ENCODE peak calls at places on chromosome 3, in five cellular contexts. One of them, this sample, is unnamed.

GRCh38 chr3:45280227-45280626 is 54.1 kb upstream of the TMEM158 start:
- DNase-seq in activated naive CD4-positive, alpha-beta T cell: no peak
- DNase-seq in fibroblast of pulmonary artery: no peak
- DNase-seq in AG09309: no peak
- DNase-seq in PC-3: peak; percentile 16
- DNase-seq in this sample: peak; percentile 27

GRCh38 chr3:14429237-14429636 is 26.8 kb downstream of the SLC6A6 start:
- DNase-seq in AG09309: no peak
- DNase-seq in activated naive CD4-positive, alpha-beta T cell: no peak
- DNase-seq in fibroblast of pulmonary artery: no peak
- DNase-seq in PC-3: no peak
- DNase-seq in this sample: no peak

GRCh38 chr3:64454768-64455167 is 229.5 kb upstream of the PRICKLE2 start:
- DNase-seq in AG09309: no peak
- DNase-seq in PC-3: no peak
- DNase-seq in activated naive CD4-positive, alpha-beta T cell: no peak
- DNase-seq in fibroblast of pulmonary artery: no peak
- DNase-seq in this sample: no peak

GRCh38 chr3:179898024-179898423 is 138.7 kb downstream of the PEX5L start:
- DNase-seq in activated naive CD4-positive, alpha-beta T cell: no peak
- DNase-seq in fibroblast of pulmonary artery: peak; percentile 42
- DNase-seq in PC-3: peak; percentile 67
- DNase-seq in AG09309: no peak
- DNase-seq in this sample: peak; percentile 83

GRCh38 chr3:197136744-197137143 is 107.1 kb upstream of the MELTF start:
- DNase-seq in activated naive CD4-positive, alpha-beta T cell: no peak
- DNase-seq in fibroblast of pulmonary artery: no peak
- DNase-seq in AG09309: no peak
- DNase-seq in PC-3: no peak
- DNase-seq in this sample: no peak

GRCh38 chr3:148551767-148552260 is 145.9 kb upstream of the AGTR1 start:
- DNase-seq in activated naive CD4-positive, alpha-beta T cell: no peak
- DNase-seq in fibroblast of pulmonary artery: peak; percentile 13
- DNase-seq in AG09309: no peak
- DNase-seq in PC-3: no peak
- DNase-seq in this sample: peak; percentile 13

GRCh38 chr3:44865272-44866005 is 3.7 kb downstream of the TMEM42 start:
- DNase-seq in fibroblast of pulmonary artery: no peak
- DNase-seq in AG09309: no peak
- DNase-seq in activated naive CD4-positive, alpha-beta T cell: no peak
- DNase-seq in PC-3: no peak
- DNase-seq in this sample: no peak

GRCh38 chr3:142385078-142385477 is 62.8 kb downstream of the XRN1 start:
- DNase-seq in PC-3: no peak
- DNase-seq in fibroblast of pulmonary artery: no peak
- DNase-seq in activated naive CD4-positive, alpha-beta T cell: no peak
- DNase-seq in AG09309: no peak
- DNase-seq in this sample: no peak

GRCh38 chr3:123778991-123779622 is 105.0 kb downstream of the MYLK start:
- DNase-seq in PC-3: no peak
- DNase-seq in AG09309: no peak
- DNase-seq in fibroblast of pulmonary artery: no peak
- DNase-seq in activated naive CD4-positive, alpha-beta T cell: no peak
- DNase-seq in this sample: no peak

GRCh38 chr3:195909645-195910498 is 1.5 kb upstream of the TNK2 start:
- DNase-seq in PC-3: peak; percentile 84
- DNase-seq in activated naive CD4-positive, alpha-beta T cell: peak; percentile 96
- DNase-seq in AG09309: no peak
- DNase-seq in fibroblast of pulmonary artery: peak; percentile 68
- DNase-seq in this sample: peak; percentile 76

GRCh38 chr3:185939721-185940120 is 1.9 kb upstream of the TRA2B start:
- DNase-seq in AG09309: no peak
- DNase-seq in fibroblast of pulmonary artery: no peak
- DNase-seq in PC-3: peak; percentile 64
- DNase-seq in activated naive CD4-positive, alpha-beta T cell: no peak
- DNase-seq in this sample: no peak

GRCh38 chr3:108486910-108487309 is 23.5 kb downstream of the MYH15 start:
- DNase-seq in AG09309: no peak
- DNase-seq in fibroblast of pulmonary artery: peak; percentile 68
- DNase-seq in PC-3: peak; percentile 70
- DNase-seq in activated naive CD4-positive, alpha-beta T cell: no peak
- DNase-seq in this sample: peak; percentile 78

GRCh38 chr3:104244680-104245079 is 1122.0 kb upstream of the ALCAM start:
- DNase-seq in AG09309: no peak
- DNase-seq in PC-3: no peak
- DNase-seq in activated naive CD4-positive, alpha-beta T cell: no peak
- DNase-seq in fibroblast of pulmonary artery: no peak
- DNase-seq in this sample: no peak

GRCh38 chr3:11059090-11059798 is 66.7 kb downstream of the SLC6A1 start:
- DNase-seq in PC-3: peak; percentile 88
- DNase-seq in activated naive CD4-positive, alpha-beta T cell: no peak
- DNase-seq in AG09309: peak; percentile 52
- DNase-seq in fibroblast of pulmonary artery: peak; percentile 76
- DNase-seq in this sample: peak; percentile 87

GRCh38 chr3:146160233-146160963 is 586 bp downstream of the PLOD2 start:
- DNase-seq in PC-3: peak; percentile 88
- DNase-seq in AG09309: peak; percentile 38
- DNase-seq in activated naive CD4-positive, alpha-beta T cell: no peak
- DNase-seq in fibroblast of pulmonary artery: peak; percentile 85
- DNase-seq in this sample: peak; percentile 93

GRCh38 chr3:106518516-106518915 is 649.7 kb upstream of the CBLB start:
- DNase-seq in activated naive CD4-positive, alpha-beta T cell: no peak
- DNase-seq in AG09309: peak; percentile 24
- DNase-seq in fibroblast of pulmonary artery: peak; percentile 52
- DNase-seq in PC-3: peak; percentile 84
- DNase-seq in this sample: peak; percentile 65

GRCh38 chr3:109413049-109413448 is 75.7 kb upstream of the DPPA4 start:
- DNase-seq in activated naive CD4-positive, alpha-beta T cell: no peak
- DNase-seq in PC-3: peak; percentile 29
- DNase-seq in fibroblast of pulmonary artery: no peak
- DNase-seq in AG09309: no peak
- DNase-seq in this sample: peak; percentile 87

GRCh38 chr3:61936344-61936937 is 375.1 kb downstream of the PTPRG start:
- DNase-seq in AG09309: no peak
- DNase-seq in fibroblast of pulmonary artery: peak; percentile 42
- DNase-seq in PC-3: no peak
- DNase-seq in activated naive CD4-positive, alpha-beta T cell: no peak
- DNase-seq in this sample: peak; percentile 42

GRCh38 chr3:117609330-117609729 is 899.8 kb downstream of the TUSC7 start:
- DNase-seq in activated naive CD4-positive, alpha-beta T cell: no peak
- DNase-seq in AG09309: no peak
- DNase-seq in PC-3: no peak
- DNase-seq in fibroblast of pulmonary artery: no peak
- DNase-seq in this sample: no peak

GRCh38 chr3:170988378-170988777 is 38.1 kb downstream of the SLC2A2 start:
- DNase-seq in AG09309: no peak
- DNase-seq in fibroblast of pulmonary artery: no peak
- DNase-seq in PC-3: no peak
- DNase-seq in activated naive CD4-positive, alpha-beta T cell: no peak
- DNase-seq in this sample: no peak

GRCh38 chr3:185200639-185201038 is 47.8 kb upstream of the C3orf70 start:
- DNase-seq in fibroblast of pulmonary artery: peak; percentile 76
- DNase-seq in PC-3: peak; percentile 35
- DNase-seq in AG09309: peak; percentile 40
- DNase-seq in activated naive CD4-positive, alpha-beta T cell: no peak
- DNase-seq in this sample: peak; percentile 68

GRCh38 chr3:143617050-143617449 is 231.2 kb downstream of the SLC9A9 start:
- DNase-seq in PC-3: no peak
- DNase-seq in AG09309: no peak
- DNase-seq in activated naive CD4-positive, alpha-beta T cell: no peak
- DNase-seq in fibroblast of pulmonary artery: no peak
- DNase-seq in this sample: no peak

GRCh38 chr3:55630921-55631299 is 143.8 kb upstream of the WNT5A start:
- DNase-seq in fibroblast of pulmonary artery: no peak
- DNase-seq in PC-3: no peak
- DNase-seq in AG09309: no peak
- DNase-seq in activated naive CD4-positive, alpha-beta T cell: no peak
- DNase-seq in this sample: no peak

GRCh38 chr3:20924646-20925395 is 738.8 kb upstream of the SGO1 start:
- DNase-seq in AG09309: no peak
- DNase-seq in PC-3: no peak
- DNase-seq in activated naive CD4-positive, alpha-beta T cell: no peak
- DNase-seq in fibroblast of pulmonary artery: no peak
- DNase-seq in this sample: no peak

GRCh38 chr3:184785856-184786255 is 26.1 kb upstream of the VPS8 start:
- DNase-seq in PC-3: no peak
- DNase-seq in fibroblast of pulmonary artery: no peak
- DNase-seq in AG09309: no peak
- DNase-seq in activated naive CD4-positive, alpha-beta T cell: no peak
- DNase-seq in this sample: no peak

GRCh38 chr3:103127737-103128136 is 692.9 kb downstream of the ZPLD1 start:
- DNase-seq in AG09309: no peak
- DNase-seq in fibroblast of pulmonary artery: peak; percentile 2
- DNase-seq in activated naive CD4-positive, alpha-beta T cell: no peak
- DNase-seq in PC-3: peak; percentile 52
- DNase-seq in this sample: peak; percentile 30

GRCh38 chr3:155354658-155355057 is 61.2 kb upstream of the STRIT1 start:
- DNase-seq in AG09309: no peak
- DNase-seq in fibroblast of pulmonary artery: no peak
- DNase-seq in activated naive CD4-positive, alpha-beta T cell: no peak
- DNase-seq in PC-3: no peak
- DNase-seq in this sample: no peak

GRCh38 chr3:152376351-152377183 is 107.8 kb downstream of the MBNL1 start:
- DNase-seq in activated naive CD4-positive, alpha-beta T cell: no peak
- DNase-seq in PC-3: peak; percentile 51
- DNase-seq in AG09309: no peak
- DNase-seq in fibroblast of pulmonary artery: peak; percentile 70
- DNase-seq in this sample: no peak

GRCh38 chr3:151265866-151266265 is 12.5 kb downstream of the P2RY14 start:
- DNase-seq in activated naive CD4-positive, alpha-beta T cell: no peak
- DNase-seq in PC-3: no peak
- DNase-seq in AG09309: no peak
- DNase-seq in fibroblast of pulmonary artery: no peak
- DNase-seq in this sample: no peak

GRCh38 chr3:49804141-49805041 is 1.3 kb downstream of the INKA1 start:
- DNase-seq in activated naive CD4-positive, alpha-beta T cell: no peak
- DNase-seq in fibroblast of pulmonary artery: no peak
- DNase-seq in PC-3: no peak
- DNase-seq in AG09309: no peak
- DNase-seq in this sample: no peak

GRCh38 chr3:11391172-11391879 is 119.1 kb downstream of the ATG7 start:
- DNase-seq in AG09309: no peak
- DNase-seq in PC-3: no peak
- DNase-seq in fibroblast of pulmonary artery: no peak
- DNase-seq in activated naive CD4-positive, alpha-beta T cell: no peak
- DNase-seq in this sample: no peak

GRCh38 chr3:36142746-36143145 is 237.6 kb upstream of the STAC start:
- DNase-seq in PC-3: peak; percentile 51
- DNase-seq in activated naive CD4-positive, alpha-beta T cell: no peak
- DNase-seq in AG09309: no peak
- DNase-seq in fibroblast of pulmonary artery: no peak
- DNase-seq in this sample: no peak

GRCh38 chr3:13515786-13516783 is 32.8 kb upstream of the FBLN2 start:
- DNase-seq in fibroblast of pulmonary artery: peak; percentile 22
- DNase-seq in PC-3: no peak
- DNase-seq in activated naive CD4-positive, alpha-beta T cell: no peak
- DNase-seq in AG09309: no peak
- DNase-seq in this sample: no peak

GRCh38 chr3:38616658-38617057 is 32.8 kb downstream of the SCN5A start:
- DNase-seq in AG09309: no peak
- DNase-seq in fibroblast of pulmonary artery: no peak
- DNase-seq in PC-3: no peak
- DNase-seq in activated naive CD4-positive, alpha-beta T cell: no peak
- DNase-seq in this sample: no peak

GRCh38 chr3:195882002-195882441 is 26.3 kb downstream of the TNK2 start:
- DNase-seq in activated naive CD4-positive, alpha-beta T cell: no peak
- DNase-seq in AG09309: no peak
- DNase-seq in fibroblast of pulmonary artery: no peak
- DNase-seq in PC-3: no peak
- DNase-seq in this sample: no peak

GRCh38 chr3:129893616-129894070 is at the start of gene TMCC1:
- DNase-seq in fibroblast of pulmonary artery: peak; percentile 73
- DNase-seq in PC-3: peak; percentile 92
- DNase-seq in activated naive CD4-positive, alpha-beta T cell: peak; percentile 88
- DNase-seq in AG09309: peak; percentile 7
- DNase-seq in this sample: peak; percentile 81

GRCh38 chr3:177357352-177358084 is 160.2 kb upstream of the TBL1XR1 start:
- DNase-seq in PC-3: peak; percentile 73
- DNase-seq in AG09309: no peak
- DNase-seq in fibroblast of pulmonary artery: peak; percentile 86
- DNase-seq in activated naive CD4-positive, alpha-beta T cell: no peak
- DNase-seq in this sample: peak; percentile 99

GRCh38 chr3:177498037-177498857 is 301.0 kb upstream of the TBL1XR1 start:
- DNase-seq in PC-3: peak; percentile 89
- DNase-seq in AG09309: no peak
- DNase-seq in fibroblast of pulmonary artery: peak; percentile 73
- DNase-seq in activated naive CD4-positive, alpha-beta T cell: no peak
- DNase-seq in this sample: peak; percentile 78

GRCh38 chr3:101940521-101940992 is 91.2 kb downstream of the NFKBIZ start:
- DNase-seq in AG09309: peak; percentile 90
- DNase-seq in fibroblast of pulmonary artery: peak; percentile 99
- DNase-seq in activated naive CD4-positive, alpha-beta T cell: no peak
- DNase-seq in PC-3: peak; percentile 96
- DNase-seq in this sample: peak; percentile 98

This sample was measured in HT1080.